ENCODE peak calls at places on chromosomes 2 and 18, in four cellular contexts. N, Y, Z and J are unnamed samples.

GRCh38 chr18:8735274-8735673 is 29.9 kb downstream of the MTCL1 start:
- DNase-seq in N (no peak), Y (no peak), Z (no peak), J (no peak)

GRCh38 chr2:52289776-52290175 is 1257.8 kb upstream of the NRXN1 start:
- DNase-seq in N (no peak), Y (no peak), Z (no peak), J (no peak)

GRCh38 chr2:102753563-102754159 is 8.2 kb upstream of the TMEM182 start:
- DNase-seq in N (no peak), Y (no peak), Z (peak; percentile 46), J (no peak)

GRCh38 chr2:232458661-232459418 is 2.9 kb downstream of the ALPI start:
- DNase-seq in N (peak; percentile 66), Y (no peak), Z (no peak), J (peak; percentile 40)

GRCh38 chr2:11340717-11341116 is 3.7 kb downstream of the ROCK2 start:
- DNase-seq in N (no peak), Y (no peak), Z (no peak), J (no peak)

GRCh38 chr2:33432871-33433270 is 43.6 kb upstream of the RASGRP3 start:
- DNase-seq in N (no peak), Y (no peak), Z (no peak), J (no peak)

GRCh38 chr2:206127656-206128055 is 31.6 kb downstream of the NDUFS1 start:
- DNase-seq in N (no peak), Y (no peak), Z (peak; percentile 27), J (no peak)

GRCh38 chr18:27413495-27414401 is 228.6 kb upstream of the CHST9 start:
- DNase-seq in N (no peak), Y (no peak), Z (no peak), J (peak; percentile 72)

GRCh38 chr2:95073856-95074662 is 47.5 kb downstream of the MRPS5 start:
- DNase-seq in N (no peak), Y (no peak), Z (no peak), J (no peak)

GRCh38 chr2:120342451-120342850 is 3.5 kb upstream of the INHBB start:
- DNase-seq in N (no peak), Y (no peak), Z (no peak), J (no peak)

GRCh38 chr2:47225061-47225783 is 70.1 kb upstream of the STPG4 start:
- DNase-seq in N (no peak), Y (no peak), Z (peak; percentile 99), J (peak; percentile 76)